ENCODE peak calls at places on chromosomes 12 and 14, in six cellular contexts. Q is ascending aorta, D is NCI-H1092, E is cerebellum, S is NCI-H187, M is GM03348. J is an unnamed sample.
A peak's percentile ranks its signal among the peaks of the same experiment; 100 is the strongest.

GRCh38 chr14:72630374-72630773 is 263.5 kb downstream of the DPF3 start:
- DNase-seq in E (no peak), M (no peak), S (no peak), Q (no peak), D (no peak), J (no peak)

GRCh38 chr12:101078881-101079280 is 131.2 kb downstream of the SLC5A8 start:
- DNase-seq in E (no peak), S (no peak), D (no peak), M (no peak), Q (no peak), J (no peak)

GRCh38 chr12:24078318-24078765 is 128.9 kb upstream of the SOX5 start:
- DNase-seq in S (no peak), Q (no peak), D (no peak), M (no peak), E (no peak), J (no peak)

GRCh38 chr14:59075503-59075902 is 113.0 kb upstream of the DAAM1 start:
- DNase-seq in D (no peak), E (no peak), M (no peak), Q (no peak), S (no peak), J (no peak)

GRCh38 chr14:20632448-20632830 is 9.1 kb downstream of the OR6S1 start:
- DNase-seq in M (no peak), D (no peak), Q (no peak), S (no peak), E (no peak), J (no peak)

GRCh38 chr14:94303111-94303510 is 10.0 kb upstream of the SERPINA10 start:
- DNase-seq in E (no peak), Q (no peak), S (no peak), D (no peak), M (no peak), J (no peak)

GRCh38 chr14:61461808-61462275 is 140.5 kb downstream of the PRKCH start:
- DNase-seq in D (peak; percentile 47), S (peak; percentile 49), M (peak; percentile 77), E (peak; percentile 79), Q (no peak), J (no peak)

GRCh38 chr12:127115468-127116035 is 1151.4 kb upstream of the TMEM132C start:
- DNase-seq in D (no peak), E (peak; percentile 73), M (no peak), S (no peak), Q (no peak), J (no peak)

GRCh38 chr14:101151930-101152310 is 248.4 kb upstream of the RTL1 start:
- DNase-seq in E (no peak), S (no peak), Q (no peak), M (no peak), D (no peak), J (no peak)

GRCh38 chr14:100145682-100146464 is 13.6 kb downstream of the DEGS2 start:
- DNase-seq in Q (no peak), S (no peak), D (no peak), E (no peak), M (no peak), J (no peak)

GRCh38 chr12:42124764-42125371 is 19.8 kb downstream of the GXYLT1 start:
- DNase-seq in D (no peak), Q (no peak), E (no peak), S (no peak), M (no peak), J (no peak)

GRCh38 chr12:39467432-39467870 is 24.5 kb upstream of the KIF21A start:
- DNase-seq in E (no peak), D (no peak), M (no peak), Q (no peak), S (no peak), J (no peak)

GRCh38 chr12:10033783-10034381 is 3.4 kb downstream of the CLEC9A start:
- DNase-seq in M (peak; percentile 33), Q (no peak), S (no peak), D (no peak), E (no peak), J (no peak)

GRCh38 chr12:10722502-10722904 is 620 bp downstream of the YBX3 start:
- DNase-seq in Q (peak; percentile 18), M (peak; percentile 80), E (no peak), D (no peak), S (no peak), J (peak; percentile 7)

GRCh38 chr12:89733579-89734201 is 25.1 kb upstream of the ATP2B1 start:
- DNase-seq in M (peak; percentile 55), Q (no peak), S (no peak), E (no peak), D (no peak), J (no peak)

GRCh38 chr14:99213603-99214002 is 58.4 kb downstream of the BCL11B start:
- DNase-seq in M (no peak), E (no peak), D (no peak), S (no peak), Q (no peak), J (no peak)

GRCh38 chr12:132601171-132601883 is 9.1 kb downstream of the LRCOL1 start:
- DNase-seq in D (no peak), Q (no peak), M (no peak), S (no peak), E (no peak), J (no peak)

GRCh38 chr14:69631509-69631908 is 20.1 kb downstream of the SUSD6 start:
- DNase-seq in Q (no peak), S (no peak), E (no peak), M (no peak), D (no peak), J (no peak)

GRCh38 chr12:41289461-41289860 is 101.3 kb downstream of the PDZRN4 start:
- DNase-seq in E (no peak), D (no peak), Q (no peak), S (no peak), M (no peak), J (no peak)

GRCh38 chr14:61544448-61545202 is 150.7 kb upstream of the HIF1A start:
- DNase-seq in E (no peak), M (no peak), Q (no peak), D (no peak), S (no peak), J (no peak)

GRCh38 chr12:3249081-3249800 is 172.1 kb downstream of the TSPAN9 start:
- DNase-seq in D (no peak), S (no peak), M (no peak), Q (no peak), E (no peak), J (no peak)

GRCh38 chr14:29928342-29928640 is 644 bp upstream of the PRKD1 start:
- DNase-seq in E (no peak), D (no peak), M (no peak), S (no peak), Q (no peak), J (no peak)

GRCh38 chr12:132079190-132079589 is 64.9 kb downstream of the DDX51 start:
- DNase-seq in D (no peak), Q (no peak), E (no peak), S (no peak), M (no peak), J (no peak)

GRCh38 chr14:22432348-22432976 is 156.6 kb downstream of the DAD1 start:
- DNase-seq in E (peak; percentile 76), M (peak; percentile 69), D (peak; percentile 70), Q (no peak), S (no peak), J (no peak)

GRCh38 chr14:77151245-77151644 is 9.7 kb upstream of the ZDHHC22 start:
- DNase-seq in M (peak; percentile 53), D (peak; percentile 18), S (no peak), E (no peak), Q (no peak), J (no peak)

GRCh38 chr14:52473557-52473956 is 78.7 kb downstream of the TXNDC16 start:
- DNase-seq in E (no peak), D (no peak), M (peak; percentile 42), Q (no peak), S (no peak), J (no peak)

GRCh38 chr14:25121342-25122129 is 71.6 kb upstream of the STXBP6 start:
- DNase-seq in S (no peak), M (peak; percentile 68), D (no peak), E (no peak), Q (no peak), J (no peak)

J was measured in cortex of kidney.